ENCODE peak calls at places on chromosome 9, in four cellular contexts. I, L, T and K are unnamed samples.

GRCh38 chr9:109086221-109086620 is 33.5 kb downstream of the TMEM245 start:
- DNase-seq in I (no peak), L (no peak), T (no peak), K (no peak)

GRCh38 chr9:27554712-27555111 is 18.6 kb downstream of the C9orf72 start:
- DNase-seq in I (no peak), L (no peak), T (no peak), K (no peak)

GRCh38 chr9:93123561-93124283 is 10.3 kb downstream of the NINJ1 start:
- DNase-seq in I (peak), L (no peak), T (no peak), K (no peak)

GRCh38 chr9:123834907-123835562 is 94.9 kb downstream of the DENND1A start:
- DNase-seq in I (no peak), L (no peak), T (no peak), K (no peak)

GRCh38 chr9:83937861-83938455 is 16.7 kb upstream of the KIF27 start:
- DNase-seq in I (no peak), L (peak), T (peak), K (peak)

GRCh38 chr9:15138357-15138686 is 168.7 kb downstream of the TTC39B start:
- DNase-seq in I (no peak), L (no peak), T (no peak), K (no peak)

GRCh38 chr9:116160676-116161571 is 7.3 kb downstream of the PAPPA start:
- DNase-seq in I (no peak), L (no peak), T (no peak), K (no peak)

GRCh38 chr9:81455826-81456225 is 233.5 kb downstream of the TLE1 start:
- DNase-seq in I (no peak), L (no peak), T (no peak), K (no peak)

GRCh38 chr9:8514760-8515159 is 715.2 kb upstream of the DMAC1 start:
- DNase-seq in I (no peak), L (no peak), T (no peak), K (no peak)

GRCh38 chr9:86034863-86035734 is 64.3 kb downstream of the GOLM1 start:
- DNase-seq in I (no peak), L (peak), T (peak), K (no peak)

GRCh38 chr9:71683598-71684235 is 84.6 kb downstream of the CEMIP2 start:
- DNase-seq in I (no peak), L (peak), T (peak), K (peak)

GRCh38 chr9:16197578-16198370 is 644.9 kb downstream of the CCDC171 start:
- DNase-seq in I (no peak), L (no peak), T (no peak), K (no peak)

GRCh38 chr9:110095776-110096175 is 112.2 kb downstream of the C9orf152 start:
- DNase-seq in I (no peak), L (no peak), T (no peak), K (no peak)

GRCh38 chr9:23825143-23825531 is 903 bp downstream of the ELAVL2 start:
- DNase-seq in I (no peak), L (no peak), T (no peak), K (no peak)

GRCh38 chr9:94002316-94003140 is 47.4 kb upstream of the BARX1 start:
- DNase-seq in I (no peak), L (no peak), T (peak), K (peak)

GRCh38 chr9:127035948-127036347 is 86.5 kb downstream of the ANGPTL2 start:
- DNase-seq in I (no peak), L (no peak), T (no peak), K (peak)

GRCh38 chr9:81690251-81690851 is 1.0 kb upstream of the TLE1 start:
- DNase-seq in I (peak), L (no peak), T (no peak), K (peak)

GRCh38 chr9:2053883-2054845 is 39.0 kb downstream of the SMARCA2 start:
- DNase-seq in I (no peak), L (no peak), T (no peak), K (no peak)

GRCh38 chr9:96492993-96493531 is 43.1 kb downstream of the HABP4 start:
- DNase-seq in I (no peak), L (no peak), T (no peak), K (no peak)

GRCh38 chr9:71609453-71609840 is 158.9 kb downstream of the CEMIP2 start:
- DNase-seq in I (no peak), L (no peak), T (no peak), K (no peak)

GRCh38 chr9:32589083-32589713 is 16.2 kb upstream of the NDUFB6 start:
- DNase-seq in I (no peak), L (peak), T (no peak), K (no peak)

GRCh38 chr9:127586537-127586936 is 25.5 kb upstream of the STXBP1 start:
- DNase-seq in I (peak), L (no peak), T (no peak), K (peak)

GRCh38 chr9:132346177-132346576 is 8.6 kb downstream of the SETX start:
- DNase-seq in I (no peak), L (no peak), T (no peak), K (no peak)

GRCh38 chr9:22210262-22210661 is 201.2 kb upstream of the CDKN2B start:
- DNase-seq in I (no peak), L (no peak), T (no peak), K (no peak)

DNA sequence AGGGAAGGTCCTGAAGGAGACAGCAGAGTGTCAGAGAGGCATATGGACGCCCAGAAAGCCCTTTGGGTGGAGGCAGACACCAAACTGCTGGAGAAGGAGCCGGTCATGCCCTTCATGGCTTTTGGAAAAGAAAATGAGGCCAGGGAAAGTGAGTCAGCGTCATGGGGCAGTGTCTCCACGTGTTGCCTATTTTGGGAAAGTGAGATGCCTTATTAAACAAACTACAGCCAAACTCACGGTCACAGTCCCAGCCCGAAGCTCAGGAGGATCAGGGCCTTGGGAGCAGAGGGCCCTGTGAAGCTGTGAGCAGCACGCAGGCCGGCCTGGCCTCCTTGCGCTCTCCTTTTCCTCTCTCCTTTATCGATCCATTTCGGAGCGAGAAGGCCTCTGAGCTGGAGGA is 25.0 kb downstream of the RGS3 start:
- DNase-seq in I (no peak), L (no peak), T (no peak), K (no peak)
- TF ChIP-seq POLR2A in I (no peak), L (no peak), T (no peak), K (no peak)

DNA sequence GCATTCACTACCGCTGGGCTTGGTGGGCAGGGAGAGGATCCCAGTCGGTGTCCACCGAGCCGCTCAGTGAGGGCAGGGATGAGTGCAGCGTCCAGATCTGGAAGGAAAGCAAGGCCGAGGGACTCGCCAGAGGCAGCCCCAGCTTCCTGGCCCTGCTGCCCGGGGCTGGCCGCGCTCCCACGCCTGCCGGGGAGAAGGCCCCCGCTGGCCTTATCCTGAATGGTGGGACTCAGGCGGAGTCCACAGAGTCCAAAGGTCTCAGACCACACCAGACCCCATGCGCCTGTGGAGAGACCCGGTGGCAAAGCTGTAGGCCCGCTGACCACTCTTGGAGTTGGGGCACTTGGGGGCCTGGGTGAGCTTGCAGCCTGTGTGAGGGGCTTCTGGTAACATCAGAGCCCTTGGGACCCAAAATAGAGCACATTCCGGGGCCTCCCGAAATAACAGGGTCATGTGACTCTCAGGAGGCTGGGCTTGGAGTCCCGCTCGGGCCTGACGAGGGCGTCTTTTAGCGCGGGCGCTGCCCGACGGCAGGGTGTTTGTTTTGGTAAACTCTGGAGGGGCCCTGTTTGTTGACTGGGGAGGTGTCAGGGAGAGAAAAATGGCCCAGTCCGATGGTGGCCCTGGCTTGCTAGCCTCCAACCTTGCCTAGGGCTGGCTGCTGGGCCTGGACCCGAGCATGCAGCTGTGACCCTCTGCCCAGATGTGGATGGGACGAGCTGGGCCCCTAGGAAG is 2.8 kb downstream of the RXRA start:
- DNase-seq in I (peak), L (no peak), T (no peak), K (no peak)
- TF ChIP-seq POLR2A in I (peak), L (no peak), T (no peak), K (no peak)

DNA sequence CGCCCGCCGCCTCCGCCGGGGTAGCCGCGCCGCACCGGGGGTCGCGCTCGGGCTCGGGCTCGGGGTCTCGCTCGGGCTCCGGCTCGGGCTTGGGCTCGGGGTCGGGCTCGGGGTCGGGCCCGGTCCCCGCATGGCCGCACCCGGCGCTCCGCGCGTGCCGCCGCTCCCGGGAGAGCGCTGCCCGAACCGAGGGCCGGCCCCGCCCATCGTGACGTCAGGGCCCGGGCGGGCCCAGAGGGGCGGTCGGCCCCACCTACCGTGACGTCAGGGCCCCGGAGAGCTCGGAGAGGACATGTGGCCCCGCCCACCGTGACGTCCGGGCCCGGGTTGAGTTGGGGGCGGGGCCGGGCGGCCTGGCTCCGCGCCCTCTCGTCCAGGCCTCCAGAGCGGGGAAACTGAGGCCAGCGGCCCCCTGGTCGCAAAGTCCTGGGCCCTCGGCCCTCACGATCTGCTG is at the start of gene NSMF:
- DNase-seq in I (peak), L (peak), T (peak), K (peak)
- TF ChIP-seq POLR2A in I (peak), L (peak), T (peak), K (peak)

GRCh38 chr9:105243935-105244273 is 547 bp upstream of the SLC44A1 start:
- DNase-seq in I (no peak), L (no peak), T (no peak), K (no peak)

GRCh38 chr9:105243015-105243686 is 1.3 kb upstream of the SLC44A1 start:
- DNase-seq in I (no peak), L (no peak), T (no peak), K (no peak)

GRCh38 chr9:105244996-105245719 is 707 bp downstream of the SLC44A1 start:
- DNase-seq in I (peak), L (no peak), T (peak), K (no peak)

GRCh38 chr9:105245720-105246161 is 1.3 kb downstream of the SLC44A1 start:
- DNase-seq in I (no peak), L (no peak), T (no peak), K (no peak)

GRCh38 chr9:105244274-105244995 is at the start of gene SLC44A1:
- DNase-seq in I (peak), L (peak), T (peak), K (peak)
- TF ChIP-seq POLR2A in I (peak), L (peak), T (peak), K (peak)

DNA sequence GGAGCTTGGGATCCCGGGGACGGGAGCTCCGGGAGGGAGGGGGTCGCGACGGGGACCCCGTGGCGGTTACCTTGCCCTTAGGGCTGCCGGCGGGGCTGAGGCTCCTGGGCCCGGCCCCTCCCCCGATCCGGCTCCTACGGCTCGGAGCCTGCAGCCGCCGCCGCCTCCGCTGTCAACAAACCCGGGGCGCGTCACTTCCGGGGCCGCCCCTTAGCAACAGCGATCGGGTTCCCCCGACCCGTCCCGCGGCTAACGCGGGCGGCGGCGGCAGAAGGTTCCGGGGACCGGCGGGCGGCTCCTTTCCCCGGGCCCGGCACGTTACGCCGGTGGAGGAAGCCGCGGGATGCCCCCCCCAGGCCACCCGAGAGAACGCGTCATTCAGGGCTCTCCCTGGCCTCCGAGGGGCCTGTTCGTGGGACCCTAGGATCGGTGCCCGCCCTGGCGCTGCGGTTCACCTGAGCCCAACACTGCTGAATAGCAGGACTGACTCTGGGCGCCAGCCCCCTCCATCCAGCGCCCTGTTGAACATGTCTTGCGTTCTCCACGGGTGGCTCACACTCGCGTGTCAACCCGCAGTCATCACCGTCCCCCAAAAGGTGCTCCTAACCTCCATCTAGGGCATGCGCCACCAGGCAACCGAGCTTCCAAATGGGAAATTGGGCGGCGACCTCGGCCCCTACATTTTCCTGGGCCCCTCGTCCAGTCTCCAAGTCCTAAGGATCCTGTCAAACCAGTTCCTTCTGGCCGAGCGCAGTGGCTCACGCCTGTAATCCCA is at the start of gene ZER1:
- DNase-seq in I (peak), L (peak), T (peak), K (peak)
- TF ChIP-seq POLR2A in I (peak), L (no peak), T (no peak), K (peak)

GRCh38 chr9:136665704-136666363 is 3.1 kb downstream of the EGFL7 start:
- DNase-seq in I (no peak), L (no peak), T (peak), K (no peak)

GRCh38 chr9:136668983-136669790 is 6.5 kb downstream of the EGFL7 start:
- DNase-seq in I (no peak), L (no peak), T (peak), K (no peak)

GRCh38 chr9:136666364-136667216 is 3.9 kb downstream of the EGFL7 start:
- DNase-seq in I (no peak), L (no peak), T (peak), K (no peak)

GRCh38 chr9:136667940-136668760 is 5.4 kb downstream of the EGFL7 start:
- DNase-seq in I (no peak), L (no peak), T (no peak), K (no peak)

DNA sequence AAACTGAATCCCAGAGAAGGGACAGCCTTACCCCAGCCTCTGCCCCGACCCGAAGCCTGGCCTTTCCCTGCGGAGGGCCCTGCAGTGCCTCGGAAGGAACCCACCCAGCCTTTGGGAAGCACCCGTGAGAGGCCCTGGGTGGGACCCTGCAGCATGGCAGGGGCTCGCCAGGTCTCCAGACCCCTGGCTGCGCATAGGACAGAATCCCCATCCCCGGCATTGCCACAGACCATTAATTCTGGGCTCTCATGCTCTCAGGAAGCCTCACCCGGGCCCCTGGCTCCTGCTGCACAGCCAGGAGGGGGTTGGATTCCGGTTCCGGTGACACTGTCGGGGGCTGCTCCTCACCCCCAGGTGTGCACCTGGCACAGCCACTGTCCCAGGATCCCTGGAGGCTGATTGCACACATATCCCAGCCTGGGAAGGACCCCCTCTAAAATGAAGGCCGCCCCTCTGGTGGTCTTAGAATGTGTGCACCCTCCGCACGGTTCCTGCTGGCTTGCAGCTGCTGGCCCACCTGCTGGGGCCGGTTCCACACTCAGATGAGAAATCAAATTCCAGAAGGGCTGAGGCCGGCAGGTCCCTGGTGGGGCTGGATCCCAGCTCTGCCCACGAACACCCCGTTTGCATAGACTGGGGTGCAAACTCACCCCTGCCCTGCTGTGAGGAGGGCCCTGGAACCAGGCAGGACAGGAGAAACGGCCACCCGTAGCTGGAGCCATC is 4.7 kb downstream of the EGFL7 start:
- DNase-seq in I (no peak), L (no peak), T (no peak), K (no peak)
- TF ChIP-seq POLR2A in I (no peak), L (no peak), T (no peak), K (no peak)

GRCh38 chr9:35111006-35111933 is 4.4 kb downstream of the ATOSB start:
- DNase-seq in I (peak), L (peak), T (peak), K (peak)
- TF ChIP-seq POLR2A in I (peak), L (no peak), T (peak), K (peak)

DNA sequence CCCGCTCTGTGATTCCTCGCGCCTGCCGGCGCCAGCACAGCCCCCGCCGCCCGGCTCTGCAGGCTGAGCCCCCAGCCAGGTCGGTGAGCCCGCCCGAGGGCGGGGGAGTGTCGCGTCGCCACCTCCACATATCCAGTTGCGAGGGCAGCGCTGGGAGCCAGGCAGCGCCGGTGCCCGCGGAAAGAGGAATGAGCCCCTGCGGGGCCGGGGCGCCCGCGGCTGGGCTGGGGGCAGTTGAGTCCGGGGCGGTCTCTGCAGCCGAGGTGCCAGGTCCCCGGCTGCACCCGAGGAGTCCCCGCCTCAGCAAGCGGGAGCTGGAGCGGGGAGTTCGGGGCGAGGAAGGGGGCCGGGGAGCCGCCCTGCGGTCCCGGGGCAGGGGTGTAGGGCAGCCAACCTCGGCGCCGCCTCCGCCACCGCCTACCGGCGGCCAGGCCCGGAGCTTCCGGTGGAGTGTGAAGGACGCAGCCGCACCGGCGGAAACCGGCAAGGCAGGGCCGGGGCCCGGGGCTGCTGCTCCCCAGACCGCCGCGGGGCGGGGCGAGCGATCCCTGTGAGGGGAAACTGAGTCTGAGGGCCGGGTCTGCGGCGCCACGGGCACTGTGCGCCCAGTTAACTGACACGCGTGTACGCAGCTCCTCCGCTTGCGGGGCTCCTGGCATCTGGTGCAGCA is 2.3 kb upstream of the TRAF1 start:
- DNase-seq in I (peak), L (no peak), T (no peak), K (peak)
- TF ChIP-seq POLR2A in I (peak), L (no peak), T (no peak), K (no peak)